ENCODE peak calls at places on chromosome 18, in four cellular contexts. I is WTC11, Y is HepG2, C is K562. L is an unnamed sample.

GRCh38 chr18:79933765-79934164 is 17.7 kb downstream of the SLC66A2 start:
- DNase-seq in I (peak), Y (peak), C (no peak), L (no peak)

GRCh38 chr18:79586436-79587297 is 92.9 kb upstream of the CTDP1 start:
- DNase-seq in I (peak), Y (no peak), C (peak), L (no peak)

GRCh38 chr18:73679941-73680700 is 467.5 kb downstream of the FBXO15 start:
- DNase-seq in I (no peak), Y (no peak), C (no peak), L (no peak)

GRCh38 chr18:37393945-37394609 is 171.5 kb downstream of the CELF4 start:
- DNase-seq in I (peak), Y (no peak), C (peak), L (peak)

GRCh38 chr18:45566025-45566740 is 49.1 kb upstream of the SLC14A2 start:
- DNase-seq in I (no peak), Y (no peak), C (no peak), L (no peak)

GRCh38 chr18:46067431-46068007 is 4.5 kb downstream of the PSTPIP2 start:
- DNase-seq in I (no peak), Y (peak), C (peak), L (peak)

GRCh38 chr18:58570360-58571064 is 58.4 kb downstream of the ALPK2 start:
- DNase-seq in I (no peak), Y (no peak), C (no peak), L (no peak)

GRCh38 chr18:21747764-21748693 is 7.4 kb downstream of the MIB1 start:
- DNase-seq in I (no peak), Y (no peak), C (no peak), L (no peak)

GRCh38 chr18:54983041-54983686 is 23.9 kb upstream of the CCDC68 start:
- DNase-seq in I (no peak), Y (peak), C (peak), L (peak)

GRCh38 chr18:59547691-59548182 is 149.5 kb downstream of the CCBE1 start:
- DNase-seq in I (peak), Y (no peak), C (peak), L (no peak)

GRCh38 chr18:55477537-55478300 is 110.3 kb downstream of the TCF4 start:
- DNase-seq in I (no peak), Y (no peak), C (peak), L (no peak)

GRCh38 chr18:44290366-44290855 is 390.3 kb upstream of the SETBP1 start:
- DNase-seq in I (no peak), Y (no peak), C (no peak), L (no peak)

GRCh38 chr18:32552421-32553030 is 81.8 kb upstream of the GAREM1 start:
- DNase-seq in I (peak), Y (peak), C (peak), L (peak)

GRCh38 chr18:24885266-24885665 is 424.8 kb downstream of the HRH4 start:
- DNase-seq in I (no peak), Y (no peak), C (no peak), L (no peak)

GRCh38 chr18:54323970-54324369 is 33.7 kb downstream of the STARD6 start:
- DNase-seq in I (no peak), Y (no peak), C (no peak), L (no peak)

GRCh38 chr18:66724664-66725356 is 120.9 kb upstream of the CDH19 start:
- DNase-seq in I (no peak), Y (peak), C (no peak), L (no peak)

GRCh38 chr18:902179-902718 is 2.4 kb upstream of the ADCYAP1 start:
- DNase-seq in I (no peak), Y (no peak), C (peak), L (no peak)

GRCh38 chr18:58413667-58414628 is 214.9 kb downstream of the ALPK2 start:
- DNase-seq in I (no peak), Y (peak), C (no peak), L (no peak)

GRCh38 chr18:44579028-44579692 is 101.5 kb upstream of the SETBP1 start:
- DNase-seq in I (peak), Y (peak), C (peak), L (peak)

GRCh38 chr18:41150316-41150715 is 804.7 kb upstream of the PIK3C3 start:
- DNase-seq in I (no peak), Y (no peak), C (no peak), L (no peak)

GRCh38 chr18:55861266-55861665 is 273.3 kb upstream of the TCF4 start:
- DNase-seq in I (no peak), Y (no peak), C (peak), L (no peak)

GRCh38 chr18:22567794-22568193 is 150.1 kb upstream of the CTAGE1 start:
- DNase-seq in I (no peak), Y (no peak), C (peak), L (no peak)

GRCh38 chr18:27017901-27018500 is 152.5 kb upstream of the AQP4 start:
- DNase-seq in I (no peak), Y (peak), C (peak), L (peak)

GRCh38 chr18:22609642-22610041 is 191.9 kb upstream of the CTAGE1 start:
- DNase-seq in I (no peak), Y (peak), C (no peak), L (peak)

GRCh38 chr18:56402872-56403516 is 235.4 kb downstream of the TXNL1 start:
- DNase-seq in I (no peak), Y (no peak), C (no peak), L (peak)

GRCh38 chr18:79784071-79784913 is 13.4 kb upstream of the KCNG2 start:
- DNase-seq in I (no peak), Y (no peak), C (no peak), L (no peak)

GRCh38 chr18:44744206-44745180 is 63.8 kb downstream of the SETBP1 start:
- DNase-seq in I (peak), Y (no peak), C (no peak), L (no peak)

GRCh38 chr18:33839452-33840225 is 261.6 kb downstream of the ASXL3 start:
- DNase-seq in I (no peak), Y (peak), C (peak), L (peak)

GRCh38 chr18:79879566-79879965 is 71.9 kb downstream of the SLC66A2 start:
- DNase-seq in I (no peak), Y (no peak), C (no peak), L (no peak)

GRCh38 chr18:9070212-9070611 is 32.3 kb upstream of the NDUFV2 start:
- DNase-seq in I (no peak), Y (no peak), C (no peak), L (no peak)

GRCh38 chr18:45962866-45963265 is 4.3 kb downstream of the EPG5 start:
- DNase-seq in I (no peak), Y (no peak), C (no peak), L (no peak)

GRCh38 chr18:1573732-1574131 is 669.1 kb downstream of the ADCYAP1 start:
- DNase-seq in I (no peak), Y (no peak), C (no peak), L (no peak)

GRCh38 chr18:43507842-43508481 is 230.7 kb upstream of the SYT4 start:
- DNase-seq in I (no peak), Y (no peak), C (no peak), L (no peak)

GRCh38 chr18:42024131-42024530 is 69.1 kb downstream of the PIK3C3 start:
- DNase-seq in I (no peak), Y (no peak), C (no peak), L (no peak)

GRCh38 chr18:26103579-26103978 is 13.2 kb upstream of the SS18 start:
- DNase-seq in I (peak), Y (peak), C (peak), L (no peak)

GRCh38 chr18:22098563-22098989 is 70.8 kb upstream of the GATA6 start:
- DNase-seq in I (no peak), Y (no peak), C (no peak), L (peak)

GRCh38 chr18:58097127-58097906 is 53.3 kb downstream of the NEDD4L start:
- DNase-seq in I (no peak), Y (peak), C (no peak), L (no peak)

GRCh38 chr18:63236417-63236816 is 83.2 kb downstream of the BCL2 start:
- DNase-seq in I (no peak), Y (no peak), C (no peak), L (no peak)
- TF ChIP-seq HMGXB4 in I (no peak), Y (no peak), C (no peak), L (no peak)

GRCh38 chr18:76656925-76657324 is 161.9 kb upstream of the ZNF516 start:
- DNase-seq in I (no peak), Y (no peak), C (no peak), L (no peak)

GRCh38 chr18:76660571-76661192 is 161.7 kb upstream of the ZNF236 start:
- DNase-seq in I (no peak), Y (no peak), C (no peak), L (no peak)

GRCh38 chr18:76657428-76657827 is 162.4 kb upstream of the ZNF516 start:
- DNase-seq in I (no peak), Y (no peak), C (no peak), L (no peak)

GRCh38 chr18:76657911-76658475 is 163.0 kb upstream of the ZNF516 start:
- DNase-seq in I (no peak), Y (no peak), C (no peak), L (no peak)

DNA sequence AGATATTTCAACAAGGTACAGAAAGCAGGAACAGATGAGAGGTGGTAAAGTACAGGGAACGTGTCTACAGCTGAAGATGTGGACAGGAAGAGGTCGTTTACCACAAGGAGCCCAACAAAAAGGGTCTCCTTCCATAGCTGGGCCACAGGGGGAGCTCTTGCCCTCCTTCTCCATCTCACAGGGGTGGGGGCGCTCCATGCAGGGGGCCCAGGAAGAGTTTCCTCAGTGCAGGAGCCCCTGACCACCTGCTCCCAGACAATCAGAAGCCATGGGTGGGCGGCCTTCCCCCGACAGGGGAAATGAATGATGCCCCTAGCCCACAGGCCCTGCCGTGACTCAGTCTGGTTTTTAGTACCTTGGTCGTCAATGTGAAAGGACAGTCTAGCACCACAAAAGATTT is 163.6 kb upstream of the ZNF516 start:
- DNase-seq in I (peak), Y (no peak), C (peak), L (no peak)
- TF ChIP-seq HMGXB4 in I (no peak), Y (no peak), C (no peak), L (no peak)

DNA sequence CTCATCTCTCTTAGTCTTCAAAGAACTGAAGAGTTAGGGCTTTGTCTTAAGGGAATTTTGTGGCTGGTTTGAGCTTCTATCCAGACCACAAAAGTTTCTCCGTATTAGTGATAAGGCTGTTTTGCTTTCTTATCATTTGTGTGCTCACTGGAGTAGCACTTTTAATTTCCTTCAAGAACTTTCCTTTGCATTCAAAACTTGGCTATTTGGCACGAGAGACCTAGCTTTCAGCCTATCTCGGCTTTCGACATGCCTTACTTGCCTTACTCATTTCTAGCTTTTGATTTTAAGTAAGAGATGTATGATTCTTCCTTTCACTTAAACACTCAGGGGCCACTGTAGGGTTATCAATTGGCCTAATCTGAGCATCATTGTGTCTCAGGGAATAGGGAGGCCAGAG is 29.9 kb downstream of the HDHD2 start:
- DNase-seq in I (no peak), Y (no peak), C (no peak), L (no peak)
- TF ChIP-seq HMGXB4 in I (no peak), Y (no peak), C (no peak), L (no peak)

DNA sequence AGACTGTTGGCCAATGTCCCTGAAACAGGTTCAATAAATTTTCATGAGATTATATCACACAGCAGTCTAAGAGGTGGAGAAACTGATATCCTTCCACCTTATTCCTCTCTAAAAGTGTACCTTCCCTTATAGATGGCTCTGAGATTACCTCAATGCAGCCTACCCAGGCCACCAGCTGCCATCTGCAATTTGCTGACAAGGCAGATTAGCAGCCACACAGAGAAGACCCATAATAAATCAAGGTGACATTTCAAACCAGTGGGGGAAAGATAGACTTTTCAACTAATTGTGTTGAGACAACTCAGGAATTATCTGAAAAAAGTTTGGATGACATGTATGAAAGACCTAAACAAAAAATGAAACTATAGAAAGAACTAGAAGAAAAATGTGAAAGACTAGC is 43.2 kb downstream of the ZBTB7C start:
- DNase-seq in I (no peak), Y (no peak), C (no peak), L (no peak)
- TF ChIP-seq HMGXB4 in I (no peak), Y (no peak), C (no peak), L (no peak)

DNA sequence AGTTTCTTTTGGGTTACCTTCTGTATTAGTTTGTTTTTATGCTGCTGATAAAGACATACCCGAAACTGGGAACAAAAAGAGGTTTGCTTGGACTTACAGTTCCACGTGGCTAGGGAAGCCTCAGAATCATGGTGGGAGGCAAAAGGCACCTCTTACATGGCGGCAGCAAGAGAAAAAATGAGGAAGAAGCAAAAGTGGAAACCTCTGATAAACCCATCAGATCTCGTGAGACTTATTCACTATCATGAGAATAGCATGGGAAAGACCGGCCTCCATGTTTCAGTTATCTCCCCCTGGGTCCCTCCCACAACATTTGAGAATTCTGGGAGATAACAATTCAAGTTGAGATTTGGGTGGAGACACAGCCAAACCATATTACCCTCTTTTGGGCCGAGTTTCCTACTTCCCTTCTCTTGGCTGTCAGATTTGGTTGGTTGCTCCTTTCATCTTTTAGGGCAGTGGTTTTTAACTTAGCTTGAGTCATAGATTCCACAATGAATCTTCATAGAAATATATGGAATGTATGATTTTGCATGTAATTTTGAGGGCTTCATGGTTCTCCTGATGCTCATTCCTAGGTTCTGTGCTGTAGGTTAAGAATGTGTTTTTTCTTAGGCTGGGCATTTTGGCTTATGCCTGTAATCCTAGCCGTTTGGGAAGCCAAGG is 44.2 kb downstream of the CEP192 start:
- DNase-seq in I (no peak), Y (no peak), C (peak), L (no peak)
- TF ChIP-seq HMGXB4 in I (no peak), Y (no peak), C (no peak), L (no peak)

GRCh38 chr18:7201096-7201495 is 29.8 kb upstream of the LRRC30 start:
- DNase-seq in I (no peak), Y (no peak), C (no peak), L (no peak)
- TF ChIP-seq HMGXB4 in I (no peak), Y (no peak), C (no peak), L (no peak)

DNA sequence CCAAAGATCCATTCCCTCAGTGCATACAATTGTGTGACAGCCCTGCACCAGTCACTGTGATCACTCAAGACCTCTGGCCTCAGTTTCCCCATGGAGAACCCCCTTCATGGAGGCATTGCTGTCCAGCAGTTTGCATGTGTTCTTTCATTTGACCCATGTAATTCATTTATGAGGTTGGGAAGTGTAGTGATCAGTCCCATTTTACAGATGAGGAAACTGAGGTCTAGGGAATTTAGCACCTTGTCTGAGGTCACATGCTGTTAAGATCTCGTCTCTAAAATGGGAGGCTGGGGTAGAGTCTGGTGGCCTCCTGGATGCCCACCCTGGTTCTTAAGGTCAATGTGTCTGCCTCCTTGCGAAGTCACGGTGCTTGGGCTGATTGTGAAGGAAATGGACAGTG is 19.1 kb downstream of the LDLRAD4 start:
- DNase-seq in I (no peak), Y (no peak), C (no peak), L (no peak)
- TF ChIP-seq HMGXB4 in I (no peak), Y (no peak), C (no peak), L (no peak)

DNA sequence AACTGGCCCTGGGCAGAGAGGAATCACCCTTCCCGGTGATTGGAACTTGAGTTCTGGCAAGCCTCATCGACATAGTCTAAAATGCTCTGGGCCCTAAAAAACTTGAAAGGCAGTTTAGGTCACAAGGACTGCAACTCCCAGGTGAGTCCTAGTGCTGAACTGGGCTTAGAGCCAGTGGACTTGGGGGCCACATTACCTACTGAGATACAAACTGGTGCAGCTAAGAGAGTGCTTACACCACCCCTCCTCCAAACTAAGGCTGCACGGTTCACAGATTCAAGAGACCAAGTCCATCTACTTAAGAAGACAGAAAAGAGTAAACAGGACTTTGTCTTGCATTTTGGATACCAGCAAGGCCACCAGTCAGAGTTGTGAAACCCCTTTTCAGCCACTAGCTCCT is 25.3 kb downstream of the ZNF519 start:
- DNase-seq in I (no peak), Y (no peak), C (no peak), L (no peak)
- TF ChIP-seq HMGXB4 in I (no peak), Y (no peak), C (no peak), L (no peak)

GRCh38 chr18:12074734-12075133 is 18.9 kb upstream of the ANKRD62 start:
- DNase-seq in I (no peak), Y (no peak), C (peak), L (no peak)

GRCh38 chr18:12076424-12077140 is 17.1 kb upstream of the ANKRD62 start:
- DNase-seq in I (peak), Y (no peak), C (peak), L (peak)

GRCh38 chr18:12085136-12085535 is 8.5 kb upstream of the ANKRD62 start:
- DNase-seq in I (no peak), Y (no peak), C (no peak), L (no peak)

DNA sequence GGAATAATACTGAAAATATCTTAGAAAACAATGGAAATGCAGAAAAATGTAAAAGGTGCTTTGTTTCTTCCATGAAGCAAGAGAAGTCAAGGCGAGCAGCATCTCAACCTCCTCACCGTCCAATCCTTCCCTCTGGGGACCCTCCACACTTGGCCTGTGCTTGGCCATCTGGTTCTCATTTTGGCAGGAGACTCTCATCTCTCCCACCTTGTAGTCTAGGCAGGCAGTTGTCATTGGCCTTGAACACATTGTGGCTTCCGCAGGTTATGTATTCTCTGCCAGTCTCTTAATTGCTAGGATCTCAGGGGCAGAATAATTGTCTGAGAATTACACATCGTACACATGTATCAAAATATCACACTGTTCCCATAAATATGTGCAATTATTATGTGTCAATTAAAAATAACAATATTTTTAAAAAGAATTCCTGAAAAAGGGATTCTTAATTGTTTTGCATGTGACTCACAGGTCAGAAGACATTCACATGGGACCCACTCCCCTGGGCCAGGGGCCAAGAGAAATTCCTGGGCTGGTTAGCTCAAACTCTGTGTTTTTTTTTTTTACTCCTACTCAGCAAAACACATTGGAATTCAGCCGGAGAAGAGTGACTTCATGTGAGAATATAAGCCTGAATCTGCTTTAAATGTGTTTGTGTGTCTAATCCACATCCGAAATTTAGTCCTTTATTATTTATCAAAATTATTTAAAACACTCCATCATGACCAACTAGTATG is 14.0 kb upstream of the ANKRD62 start:
- DNase-seq in I (no peak), Y (peak), C (no peak), L (no peak)
- TF ChIP-seq HMGXB4 in I (no peak), Y (no peak), C (no peak), L (no peak)